ENCODE peak calls at places on chromosomes 11 and 22, in five cellular contexts. One of them, this sample, is unnamed.
A peak's percentile ranks its signal among the peaks of the same experiment; 100 is the strongest.

GRCh38 chr22:39341179-39341578 is 8.6 kb upstream of the SYNGR1 start:
- DNase-seq in A549: no peak
- DNase-seq in HepG2: no peak
- DNase-seq in K562: no peak
- DNase-seq in GM12878: no peak
- DNase-seq in this sample: no peak

GRCh38 chr11:121497176-121497995 is 44.6 kb upstream of the SORL1-AS1 start:
- DNase-seq in A549: no peak
- DNase-seq in HepG2: no peak
- DNase-seq in K562: no peak
- DNase-seq in GM12878: no peak
- DNase-seq in this sample: no peak

GRCh38 chr11:77129841-77130756 is 2.1 kb downstream of the MYO7A start:
- DNase-seq in A549: no peak
- DNase-seq in HepG2: no peak
- DNase-seq in K562: no peak
- DNase-seq in GM12878: no peak
- DNase-seq in this sample: no peak

GRCh38 chr11:87259731-87260130 is 222.0 kb downstream of the TMEM135 start:
- DNase-seq in A549: no peak
- DNase-seq in HepG2: no peak
- DNase-seq in K562: no peak
- DNase-seq in GM12878: no peak
- DNase-seq in this sample: no peak

GRCh38 chr11:44361883-44362282 is 51.9 kb upstream of the ALX4 start:
- DNase-seq in A549: no peak
- DNase-seq in HepG2: no peak
- DNase-seq in K562: no peak
- DNase-seq in GM12878: no peak
- DNase-seq in this sample: no peak

GRCh38 chr11:44241851-44242250 is 68.1 kb downstream of the ALX4 start:
- DNase-seq in A549: no peak
- DNase-seq in HepG2: no peak
- DNase-seq in K562: no peak
- DNase-seq in GM12878: no peak
- DNase-seq in this sample: no peak

GRCh38 chr22:42111798-42112197 is 18.8 kb downstream of the CYP2D6 start:
- DNase-seq in A549: no peak
- DNase-seq in HepG2: no peak
- DNase-seq in K562: no peak
- DNase-seq in GM12878: no peak
- DNase-seq in this sample: no peak

GRCh38 chr22:42156121-42156520 is 25.5 kb upstream of the CYP2D6 start:
- DNase-seq in A549: no peak
- DNase-seq in HepG2: no peak
- DNase-seq in K562: no peak
- DNase-seq in GM12878: no peak
- DNase-seq in this sample: no peak

GRCh38 chr11:64791781-64792291 is 11.2 kb downstream of the MAP4K2 start:
- DNase-seq in A549: no peak
- DNase-seq in HepG2: no peak
- DNase-seq in K562: no peak
- DNase-seq in GM12878: no peak
- DNase-seq in this sample: no peak

GRCh38 chr11:47797633-47798032 is 30.5 kb upstream of the FNBP4 start:
- DNase-seq in A549: no peak
- DNase-seq in HepG2: no peak
- DNase-seq in K562: peak; percentile 24
- DNase-seq in GM12878: no peak
- DNase-seq in this sample: peak; percentile 43

GRCh38 chr11:134516529-134516928 is 104.5 kb upstream of the B3GAT1 start:
- DNase-seq in A549: no peak
- DNase-seq in HepG2: no peak
- DNase-seq in K562: no peak
- DNase-seq in GM12878: no peak
- DNase-seq in this sample: no peak

GRCh38 chr11:127017482-127017881 is 16.9 kb upstream of the KIRREL3 start:
- DNase-seq in A549: peak; percentile 81
- DNase-seq in HepG2: no peak
- DNase-seq in K562: peak; percentile 34
- DNase-seq in GM12878: no peak
- DNase-seq in this sample: no peak

GRCh38 chr22:45442120-45442519 is 28.6 kb downstream of the RIBC2 start:
- DNase-seq in A549: no peak
- DNase-seq in HepG2: peak; percentile 39
- DNase-seq in K562: no peak
- DNase-seq in GM12878: no peak
- DNase-seq in this sample: no peak

GRCh38 chr11:38543311-38543710 is 1945.3 kb upstream of the RAG2 start:
- DNase-seq in A549: no peak
- DNase-seq in HepG2: no peak
- DNase-seq in K562: no peak
- DNase-seq in GM12878: no peak
- DNase-seq in this sample: no peak

GRCh38 chr11:569273-569885 is 6.9 kb upstream of the PHRF1 start:
- DNase-seq in A549: no peak
- DNase-seq in HepG2: no peak
- DNase-seq in K562: peak; percentile 43
- DNase-seq in GM12878: no peak
- DNase-seq in this sample: no peak

GRCh38 chr22:23278883-23279675 is 98.8 kb downstream of the BCR start:
- DNase-seq in A549: peak; percentile 52
- DNase-seq in HepG2: no peak
- DNase-seq in K562: peak; percentile 31
- DNase-seq in GM12878: no peak
- DNase-seq in this sample: no peak

GRCh38 chr11:65354265-65355012 is at the start of gene TIGD3:
- DNase-seq in A549: peak; percentile 93
- DNase-seq in HepG2: peak; percentile 92
- DNase-seq in K562: peak; percentile 98
- DNase-seq in GM12878: peak; percentile 75
- DNase-seq in this sample: peak; percentile 98

GRCh38 chr11:65403607-65404121 is 17.2 kb downstream of the FRMD8 start:
- DNase-seq in A549: no peak
- DNase-seq in HepG2: no peak
- DNase-seq in K562: peak; percentile 57
- DNase-seq in GM12878: no peak
- DNase-seq in this sample: peak; percentile 91

DNA sequence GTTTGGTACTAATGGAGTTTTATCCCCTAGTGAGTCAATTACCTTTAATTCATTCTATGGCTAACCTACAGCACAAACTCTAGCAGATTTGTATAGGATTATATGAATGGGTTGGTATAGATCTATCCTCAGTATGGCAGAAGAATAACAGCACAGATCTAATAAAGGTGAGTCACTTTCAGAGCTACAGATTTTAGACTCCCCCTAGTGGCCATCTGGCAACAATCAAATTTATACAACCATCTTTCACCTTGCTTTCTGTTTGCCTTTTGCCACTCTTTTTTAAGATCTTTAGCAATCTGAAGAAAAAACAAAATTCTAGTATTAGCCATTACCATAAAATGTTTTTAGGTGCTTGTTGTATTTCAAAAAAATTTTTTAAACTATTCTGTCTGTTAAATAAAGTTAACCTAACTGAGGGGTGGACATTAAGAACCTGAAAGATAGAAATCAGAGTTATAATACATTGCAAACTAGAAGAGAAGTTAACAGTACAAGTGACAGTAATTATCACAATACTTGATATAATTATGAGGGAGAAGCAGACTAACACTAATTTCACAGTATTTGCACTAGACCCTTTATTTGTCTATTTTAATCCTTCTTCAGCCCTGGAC is 25.8 kb downstream of the DDIAS start:
- DNase-seq in A549: peak; percentile 65
- DNase-seq in HepG2: peak; percentile 43
- DNase-seq in K562: peak; percentile 62
- DNase-seq in GM12878: no peak
- DNase-seq in this sample: peak; percentile 73
- TF ChIP-seq MYC in A549: no peak
- TF ChIP-seq MYC in HepG2: no peak
- TF ChIP-seq MYC in K562: no peak
- TF ChIP-seq MYC in GM12878: no peak
- TF ChIP-seq MYC in this sample: no peak

GRCh38 chr11:11532574-11532973 is 89.2 kb downstream of the GALNT18 start:
- DNase-seq in A549: no peak
- DNase-seq in HepG2: no peak
- DNase-seq in K562: no peak
- DNase-seq in GM12878: no peak
- DNase-seq in this sample: no peak

GRCh38 chr11:11525283-11525682 is 96.5 kb downstream of the GALNT18 start:
- DNase-seq in A549: no peak
- DNase-seq in HepG2: no peak
- DNase-seq in K562: no peak
- DNase-seq in GM12878: no peak
- DNase-seq in this sample: no peak

GRCh38 chr11:11531127-11531526 is 90.7 kb downstream of the GALNT18 start:
- DNase-seq in A549: no peak
- DNase-seq in HepG2: no peak
- DNase-seq in K562: no peak
- DNase-seq in GM12878: no peak
- DNase-seq in this sample: no peak

GRCh38 chr11:11533057-11533456 is 88.7 kb downstream of the GALNT18 start:
- DNase-seq in A549: no peak
- DNase-seq in HepG2: no peak
- DNase-seq in K562: no peak
- DNase-seq in GM12878: no peak
- DNase-seq in this sample: no peak

DNA sequence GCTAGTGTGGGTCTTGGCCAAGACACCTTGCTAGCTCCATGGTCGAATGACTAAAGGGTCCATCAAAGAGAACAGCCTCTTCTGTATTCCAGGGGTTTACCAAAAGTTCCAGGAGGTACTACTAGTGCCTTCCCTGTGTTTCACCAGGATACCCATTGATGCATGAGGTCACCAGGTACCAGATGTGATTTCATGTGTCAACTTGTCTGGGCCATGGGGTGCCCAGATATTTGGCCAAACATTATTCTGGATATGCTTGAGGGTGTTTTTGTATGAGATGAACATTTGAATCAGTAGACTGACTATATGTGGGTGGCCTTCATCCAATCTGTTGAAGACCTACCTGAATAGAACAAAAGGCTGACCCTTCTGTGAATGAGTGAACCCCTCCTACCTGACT is 92.8 kb downstream of the GALNT18 start:
- DNase-seq in A549: no peak
- DNase-seq in HepG2: no peak
- DNase-seq in K562: no peak
- DNase-seq in GM12878: no peak
- DNase-seq in this sample: no peak
- H3K4me3 ChIP-seq in A549: no peak overlapping the region
- H3K4me3 ChIP-seq in HepG2: no peak overlapping the region
- H3K4me3 ChIP-seq in K562: no peak overlapping the region
- H3K4me3 ChIP-seq in GM12878: no peak overlapping the region
- H3K4me3 ChIP-seq in this sample: no peak overlapping the region

GRCh38 chr11:71999813-72000590 is 1.3 kb downstream of the IL18BP start:
- DNase-seq in A549: no peak
- DNase-seq in HepG2: no peak
- DNase-seq in K562: peak; percentile 77
- DNase-seq in GM12878: no peak
- DNase-seq in this sample: no peak

GRCh38 chr11:72001834-72002591 is 3.3 kb downstream of the IL18BP start:
- DNase-seq in A549: no peak
- DNase-seq in HepG2: no peak
- DNase-seq in K562: no peak
- DNase-seq in GM12878: no peak
- DNase-seq in this sample: no peak

GRCh38 chr11:71999360-71999759 is 651 bp downstream of the IL18BP start:
- DNase-seq in A549: no peak
- DNase-seq in HepG2: no peak
- DNase-seq in K562: no peak
- DNase-seq in GM12878: no peak
- DNase-seq in this sample: no peak

GRCh38 chr11:72001255-72001654 is 2.5 kb downstream of the IL18BP start:
- DNase-seq in A549: no peak
- DNase-seq in HepG2: no peak
- DNase-seq in K562: no peak
- DNase-seq in GM12878: no peak
- DNase-seq in this sample: no peak

GRCh38 chr11:72000591-72000867 is 1.8 kb downstream of the IL18BP start:
- DNase-seq in A549: no peak
- DNase-seq in HepG2: no peak
- DNase-seq in K562: no peak
- DNase-seq in GM12878: no peak
- DNase-seq in this sample: no peak
- TF ChIP-seq POLR2A in A549: no peak
- TF ChIP-seq POLR2A in HepG2: no peak
- TF ChIP-seq POLR2A in K562: no peak
- TF ChIP-seq POLR2A in GM12878: no peak
- TF ChIP-seq POLR2A in this sample: no peak

GRCh38 chr11:128622137-128622523 is 34.8 kb upstream of the ETS1 start:
- DNase-seq in A549: no peak
- DNase-seq in HepG2: no peak
- DNase-seq in K562: no peak
- DNase-seq in GM12878: no peak
- DNase-seq in this sample: no peak

GRCh38 chr11:128626913-128627665 is 39.7 kb upstream of the ETS1 start:
- DNase-seq in A549: no peak
- DNase-seq in HepG2: no peak
- DNase-seq in K562: no peak
- DNase-seq in GM12878: no peak
- DNase-seq in this sample: no peak

GRCh38 chr11:128625316-128625715 is 38.0 kb upstream of the ETS1 start:
- DNase-seq in A549: no peak
- DNase-seq in HepG2: no peak
- DNase-seq in K562: no peak
- DNase-seq in GM12878: no peak
- DNase-seq in this sample: peak; percentile 64

GRCh38 chr11:128625766-128626165 is 38.4 kb upstream of the ETS1 start:
- DNase-seq in A549: no peak
- DNase-seq in HepG2: no peak
- DNase-seq in K562: no peak
- DNase-seq in GM12878: no peak
- DNase-seq in this sample: peak; percentile 24

DNA sequence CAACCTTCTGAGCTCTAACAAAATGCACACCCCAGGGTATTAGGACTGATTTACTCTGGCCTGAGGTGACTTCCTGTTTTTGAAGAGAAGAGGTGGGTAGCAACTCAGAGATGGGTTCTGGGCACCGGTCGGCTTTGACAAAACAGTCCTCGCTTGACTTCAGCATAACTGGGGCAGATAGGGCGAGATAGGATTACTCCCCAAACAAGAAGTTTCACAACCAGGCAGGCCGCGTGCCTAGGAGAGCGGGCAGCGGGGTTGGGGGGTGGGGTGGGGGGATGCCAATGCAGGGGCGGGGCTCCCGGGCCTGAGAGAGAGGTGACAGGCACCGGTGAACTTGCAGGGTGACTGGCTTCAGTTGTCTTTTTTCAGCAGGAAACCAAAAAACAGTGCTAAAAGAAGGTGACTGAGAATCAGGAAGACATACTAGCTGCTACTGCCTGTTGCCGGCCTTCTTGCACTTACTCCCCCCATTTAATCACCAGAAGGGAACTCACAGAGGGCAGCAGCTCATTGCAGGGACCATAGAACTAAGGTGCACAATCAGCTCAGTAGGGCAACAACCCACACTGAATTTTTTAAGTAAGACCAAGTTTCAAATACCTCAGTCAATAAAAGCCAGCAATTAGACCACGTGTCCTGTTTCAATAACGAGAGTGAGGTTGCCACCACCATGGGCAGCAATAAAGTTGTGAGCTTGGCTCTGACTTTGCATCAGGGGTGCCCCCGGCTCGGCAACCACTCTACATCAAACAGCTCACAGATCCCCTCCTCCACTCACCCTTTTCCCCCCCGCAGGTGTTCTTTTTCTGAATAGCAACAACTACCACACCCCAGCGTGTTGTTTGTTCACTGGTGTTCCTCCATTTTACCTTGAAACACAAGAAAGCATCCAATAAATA is 37.2 kb upstream of the ETS1 start:
- DNase-seq in A549: no peak
- DNase-seq in HepG2: no peak
- DNase-seq in K562: no peak
- DNase-seq in GM12878: no peak
- DNase-seq in this sample: peak; percentile 82
- TF ChIP-seq MYC in A549: no peak
- TF ChIP-seq MYC in HepG2: no peak
- TF ChIP-seq MYC in K562: no peak
- TF ChIP-seq MYC in GM12878: no peak
- TF ChIP-seq MYC in this sample: no peak